ENCODE peak calls at places on chromosome 3, in six cellular contexts. V, C, Q, T, M and S are unnamed samples.

GRCh38 chr3:46416134-46417119 is 9.4 kb downstream of the CCRL2 start:
- DNase-seq in Q (no peak), M (no peak), V (no peak), T (no peak), C (no peak), S (no peak)

GRCh38 chr3:42057561-42058211 is 33.5 kb upstream of the TRAK1 start:
- DNase-seq in T (no peak), M (no peak), Q (no peak), C (no peak), V (no peak), S (no peak)

GRCh38 chr3:54756330-54756731 is 171.5 kb downstream of the LRTM1 start:
- DNase-seq in T (no peak), V (no peak), C (no peak), M (peak), Q (no peak), S (no peak)

GRCh38 chr3:149647812-149648211 is 10.0 kb downstream of the WWTR1 start:
- DNase-seq in M (no peak), C (no peak), T (peak), V (no peak), Q (no peak), S (no peak)

GRCh38 chr3:31733234-31733667 is 200.5 kb downstream of the STT3B start:
- DNase-seq in T (no peak), Q (no peak), C (no peak), V (no peak), M (no peak), S (no peak)

GRCh38 chr3:160403028-160403545 is 3.6 kb downstream of the SMC4 start:
- DNase-seq in Q (no peak), T (peak), V (no peak), M (no peak), C (peak), S (no peak)

GRCh38 chr3:124489506-124489905 is 240.7 kb upstream of the UMPS start:
- DNase-seq in C (no peak), Q (no peak), T (no peak), V (no peak), M (no peak), S (no peak)

GRCh38 chr3:111539351-111540331 is 2.4 kb upstream of the CD96 start:
- DNase-seq in Q (peak), M (peak), C (peak), T (peak), V (peak), S (peak)

GRCh38 chr3:140128217-140129137 is 193.5 kb downstream of the CLSTN2 start:
- DNase-seq in M (peak), C (peak), T (peak), Q (no peak), V (no peak), S (no peak)

GRCh38 chr3:39115870-39116269 is 8.4 kb downstream of the TTC21A start:
- DNase-seq in M (no peak), T (no peak), V (no peak), Q (no peak), C (no peak), S (no peak)